ENCODE peak calls at places on chromosomes 4 and X, in four cellular contexts. One of them, this sample, is unnamed.

GRCh38 chr4:175935016-175935661 is 123.1 kb upstream of the GPM6A start:
- DNase-seq in stimulated activated CD8-positive, alpha-beta memory T cell treated with anti-CD3 and anti-CD28 coated beads, Interleukin-2, amount 100 ng/mL, for 1 hour: no peak
- DNase-seq in AG04450: no peak
- DNase-seq in ureter: no peak
- DNase-seq in this sample: no peak

GRCh38 chr4:142322996-142323395 is 523.1 kb downstream of the INPP4B start:
- DNase-seq in stimulated activated CD8-positive, alpha-beta memory T cell treated with anti-CD3 and anti-CD28 coated beads, Interleukin-2, amount 100 ng/mL, for 1 hour: no peak
- DNase-seq in AG04450: no peak
- DNase-seq in ureter: no peak
- DNase-seq in this sample: no peak

GRCh38 chrX:49627030-49627777 is 28.4 kb downstream of the GAGE1 start:
- DNase-seq in ureter: peak; percentile 43
- DNase-seq in stimulated activated CD8-positive, alpha-beta memory T cell treated with anti-CD3 and anti-CD28 coated beads, Interleukin-2, amount 100 ng/mL, for 1 hour: no peak
- DNase-seq in AG04450: no peak
- DNase-seq in this sample: no peak

GRCh38 chr4:132330994-132331393 is 818.1 kb upstream of the PCDH10 start:
- DNase-seq in ureter: no peak
- DNase-seq in stimulated activated CD8-positive, alpha-beta memory T cell treated with anti-CD3 and anti-CD28 coated beads, Interleukin-2, amount 100 ng/mL, for 1 hour: no peak
- DNase-seq in AG04450: no peak
- DNase-seq in this sample: no peak

GRCh38 chr4:41939016-41939623 is 3.9 kb downstream of the TMEM33 start:
- DNase-seq in AG04450: no peak
- DNase-seq in ureter: no peak
- DNase-seq in stimulated activated CD8-positive, alpha-beta memory T cell treated with anti-CD3 and anti-CD28 coated beads, Interleukin-2, amount 100 ng/mL, for 1 hour: no peak
- DNase-seq in this sample: no peak

GRCh38 chrX:128739539-128739938 is 687.3 kb upstream of the ACTRT1 start:
- DNase-seq in stimulated activated CD8-positive, alpha-beta memory T cell treated with anti-CD3 and anti-CD28 coated beads, Interleukin-2, amount 100 ng/mL, for 1 hour: no peak
- DNase-seq in AG04450: no peak
- DNase-seq in ureter: no peak
- DNase-seq in this sample: peak; percentile 5

GRCh38 chr4:127782275-127783025 is at the start of gene HSPA4L:
- DNase-seq in stimulated activated CD8-positive, alpha-beta memory T cell treated with anti-CD3 and anti-CD28 coated beads, Interleukin-2, amount 100 ng/mL, for 1 hour: no peak
- DNase-seq in ureter: no peak
- DNase-seq in AG04450: no peak
- DNase-seq in this sample: no peak

GRCh38 chrX:133850414-133850813 is 135.0 kb downstream of the GPC3 start:
- DNase-seq in stimulated activated CD8-positive, alpha-beta memory T cell treated with anti-CD3 and anti-CD28 coated beads, Interleukin-2, amount 100 ng/mL, for 1 hour: no peak
- DNase-seq in ureter: no peak
- DNase-seq in AG04450: no peak
- DNase-seq in this sample: no peak

GRCh38 chrX:38811515-38812239 is 10.4 kb downstream of the MID1IP1 start:
- DNase-seq in ureter: no peak
- DNase-seq in AG04450: no peak
- DNase-seq in stimulated activated CD8-positive, alpha-beta memory T cell treated with anti-CD3 and anti-CD28 coated beads, Interleukin-2, amount 100 ng/mL, for 1 hour: no peak
- DNase-seq in this sample: no peak

GRCh38 chr4:40933272-40934053 is 183.7 kb downstream of the NSUN7 start:
- DNase-seq in AG04450: peak; percentile 56
- DNase-seq in ureter: no peak
- DNase-seq in stimulated activated CD8-positive, alpha-beta memory T cell treated with anti-CD3 and anti-CD28 coated beads, Interleukin-2, amount 100 ng/mL, for 1 hour: no peak
- DNase-seq in this sample: no peak

GRCh38 chrX:149527705-149528104 is 13.1 kb upstream of the EOLA1 start:
- DNase-seq in AG04450: no peak
- DNase-seq in stimulated activated CD8-positive, alpha-beta memory T cell treated with anti-CD3 and anti-CD28 coated beads, Interleukin-2, amount 100 ng/mL, for 1 hour: no peak
- DNase-seq in ureter: no peak
- DNase-seq in this sample: no peak

GRCh38 chr4:86592553-86593249 is 1.4 kb upstream of the PTPN13 start:
- DNase-seq in stimulated activated CD8-positive, alpha-beta memory T cell treated with anti-CD3 and anti-CD28 coated beads, Interleukin-2, amount 100 ng/mL, for 1 hour: no peak
- DNase-seq in ureter: no peak
- DNase-seq in AG04450: no peak
- DNase-seq in this sample: no peak

GRCh38 chr4:187865914-187866313 is 129.7 kb upstream of the ZFP42 start:
- DNase-seq in AG04450: no peak
- DNase-seq in ureter: no peak
- DNase-seq in stimulated activated CD8-positive, alpha-beta memory T cell treated with anti-CD3 and anti-CD28 coated beads, Interleukin-2, amount 100 ng/mL, for 1 hour: no peak
- DNase-seq in this sample: no peak

GRCh38 chrX:70262952-70263567 is 3.1 kb upstream of the P2RY4 start:
- DNase-seq in AG04450: no peak
- DNase-seq in ureter: peak; percentile 65
- DNase-seq in stimulated activated CD8-positive, alpha-beta memory T cell treated with anti-CD3 and anti-CD28 coated beads, Interleukin-2, amount 100 ng/mL, for 1 hour: no peak
- DNase-seq in this sample: peak; percentile 65